ENCODE peak calls at places on chromosomes 7 and 10, in five cellular contexts. M is PC-9, R is HuH-7.5, X is amniotic stem cell, Y is activated T-cell treated with anti-CD3 and anti-CD28 coated beads for 1 hour. Q is an unnamed sample.

GRCh38 chr7:96998333-96998732 is 7.0 kb upstream of the DLX6 start:
- DNase-seq in M (no peak), R (no peak), X (no peak), Y (no peak), Q (no peak)

GRCh38 chr7:132380065-132380464 is 196.2 kb downstream of the PLXNA4 start:
- DNase-seq in M (no peak), R (no peak), X (no peak), Y (no peak), Q (no peak)

GRCh38 chr7:21086688-21087087 is 300.0 kb upstream of the SP8 start:
- DNase-seq in M (peak; percentile 20), R (no peak), X (no peak), Y (no peak), Q (no peak)

GRCh38 chr7:135685306-135686084 is 23.2 kb downstream of the STMP1 start:
- DNase-seq in M (no peak), R (no peak), X (no peak), Y (no peak), Q (no peak)

GRCh38 chr10:118564652-118565051 is 30.8 kb downstream of the PRLHR start:
- DNase-seq in M (peak; percentile 24), R (no peak), X (no peak), Y (no peak), Q (no peak)

GRCh38 chr7:102132209-102132752 is 154.4 kb upstream of the SH2B2 start:
- DNase-seq in M (no peak), R (no peak), X (no peak), Y (no peak), Q (no peak)

GRCh38 chr10:121942749-121943148 is 14.9 kb upstream of the ATE1 start:
- DNase-seq in M (no peak), R (no peak), X (peak; percentile 26), Y (no peak), Q (no peak)

GRCh38 chr10:19209319-19209718 is 160.7 kb downstream of the MALRD1 start:
- DNase-seq in M (no peak), R (no peak), X (no peak), Y (no peak), Q (no peak)

GRCh38 chr7:157652954-157653826 is 316.4 kb downstream of the DNAJB6 start:
- DNase-seq in M (no peak), R (no peak), X (no peak), Y (no peak), Q (no peak)

GRCh38 chr10:99660662-99661369 is 1.5 kb downstream of the ENTPD7 start:
- DNase-seq in M (no peak), R (no peak), X (no peak), Y (no peak), Q (no peak)

GRCh38 chr10:99395750-99396445 is 34.5 kb downstream of the GOT1 start:
- DNase-seq in M (peak; percentile 63), R (no peak), X (no peak), Y (no peak), Q (peak; percentile 96)